ENCODE peak calls at places on chromosomes 6 and 20, in seven cellular contexts. V, B, K, C, Y, O and Z are unnamed samples.
A peak's percentile ranks its signal among the peaks of the same experiment; 100 is the strongest.

GRCh38 chr6:9467746-9468145 is 947.1 kb downstream of the TFAP2A start:
- DNase-seq in V (no peak), B (no peak), K (no peak), C (no peak), Y (no peak), O (no peak), Z (peak; percentile 20)

GRCh38 chr20:47150403-47151152 is 205.9 kb downstream of the ZMYND8 start:
- DNase-seq in V (no peak), B (no peak), K (no peak), C (no peak), Y (peak; percentile 73), O (peak; percentile 16), Z (peak; percentile 63)

GRCh38 chr20:41524980-41525613 is 93.1 kb downstream of the CHD6 start:
- DNase-seq in V (no peak), B (peak; percentile 32), K (no peak), C (no peak), Y (no peak), O (no peak), Z (peak; percentile 80)

GRCh38 chr6:166704171-166704570 is 77.1 kb upstream of the RPS6KA2 start:
- DNase-seq in V (no peak), B (no peak), K (no peak), C (no peak), Y (no peak), O (no peak), Z (no peak)

GRCh38 chr20:37999526-38000263 is 33.6 kb downstream of the TTI1 start:
- DNase-seq in V (no peak), B (no peak), K (no peak), C (no peak), Y (no peak), O (no peak), Z (no peak)

GRCh38 chr20:50540620-50541605 is 30.7 kb downstream of the PTPN1 start:
- DNase-seq in V (no peak), B (no peak), K (no peak), C (no peak), Y (no peak), O (no peak), Z (peak; percentile 76)

GRCh38 chr6:4351857-4352669 is 216.7 kb upstream of the ECI2 start:
- DNase-seq in V (no peak), B (no peak), K (no peak), C (no peak), Y (no peak), O (no peak), Z (peak; percentile 85)

GRCh38 chr20:17614176-17614811 is 44.4 kb downstream of the DSTN start:
- DNase-seq in V (no peak), B (no peak), K (no peak), C (no peak), Y (no peak), O (peak; percentile 20), Z (no peak)

GRCh38 chr20:11271920-11272594 is 598.3 kb upstream of the JAG1 start:
- DNase-seq in V (no peak), B (no peak), K (no peak), C (no peak), Y (no peak), O (no peak), Z (no peak)

GRCh38 chr6:48141975-48142374 is 31.0 kb upstream of the PTCHD4 start:
- DNase-seq in V (no peak), B (no peak), K (no peak), C (no peak), Y (no peak), O (no peak), Z (peak; percentile 73)

GRCh38 chr6:112443118-112443641 is 96.0 kb downstream of the RFPL4B start:
- DNase-seq in V (no peak), B (no peak), K (no peak), C (no peak), Y (no peak), O (no peak), Z (no peak)

GRCh38 chr6:85041376-85041775 is 277.0 kb upstream of the TBX18 start:
- DNase-seq in V (no peak), B (no peak), K (no peak), C (no peak), Y (no peak), O (no peak), Z (peak; percentile 12)

GRCh38 chr6:39812853-39813533 is 20.8 kb downstream of the DAAM2 start:
- DNase-seq in V (no peak), B (no peak), K (no peak), C (no peak), Y (no peak), O (no peak), Z (no peak)

GRCh38 chr6:137097057-137097456 is 52.3 kb upstream of the IL20RA start:
- DNase-seq in V (no peak), B (no peak), K (no peak), C (no peak), Y (no peak), O (no peak), Z (peak; percentile 37)

GRCh38 chr6:15430947-15431405 is 185.1 kb downstream of the JARID2 start:
- DNase-seq in V (no peak), B (no peak), K (no peak), C (no peak), Y (no peak), O (no peak), Z (no peak)

GRCh38 chr20:37308098-37309050 is 18.9 kb downstream of the MANBAL start:
- DNase-seq in V (no peak), B (no peak), K (no peak), C (no peak), Y (no peak), O (no peak), Z (peak; percentile 92)

GRCh38 chr6:135334169-135334568 is 153.1 kb downstream of the MYB start:
- DNase-seq in V (no peak), B (no peak), K (no peak), C (no peak), Y (no peak), O (no peak), Z (peak; percentile 53)

GRCh38 chr20:58481541-58482021 is 33.6 kb downstream of the APCDD1L start:
- DNase-seq in V (peak; percentile 47), B (no peak), K (peak; percentile 48), C (peak; percentile 50), Y (peak; percentile 75), O (no peak), Z (peak; percentile 23)

GRCh38 chr20:37636212-37636975 is 57.4 kb upstream of the CTNNBL1 start:
- DNase-seq in V (no peak), B (no peak), K (no peak), C (no peak), Y (no peak), O (no peak), Z (no peak)

GRCh38 chr6:71287038-71287437 is 1.6 kb upstream of the OGFRL1 start:
- DNase-seq in V (no peak), B (no peak), K (no peak), C (no peak), Y (no peak), O (no peak), Z (no peak)

GRCh38 chr6:170188571-170189001 is 102.3 kb downstream of the DLL1 start:
- DNase-seq in V (no peak), B (no peak), K (no peak), C (no peak), Y (no peak), O (no peak), Z (no peak)

GRCh38 chr6:152054441-152054840 is 247.0 kb downstream of the ESR1 start:
- DNase-seq in V (no peak), B (no peak), K (no peak), C (no peak), Y (no peak), O (no peak), Z (peak; percentile 49)

GRCh38 chr6:75041381-75041780 is 164.5 kb downstream of the COL12A1 start:
- DNase-seq in V (no peak), B (no peak), K (no peak), C (no peak), Y (no peak), O (no peak), Z (no peak)

GRCh38 chr6:63745784-63746183 is 110.2 kb downstream of the PHF3 start:
- DNase-seq in V (no peak), B (no peak), K (no peak), C (no peak), Y (no peak), O (no peak), Z (no peak)

GRCh38 chr20:64211874-64212658 is 43.5 kb upstream of the PCMTD2 start:
- DNase-seq in V (no peak), B (no peak), K (no peak), C (no peak), Y (no peak), O (no peak), Z (no peak)

GRCh38 chr6:154731296-154732218 is 1.7 kb upstream of the SCAF8 start:
- DNase-seq in V (no peak), B (no peak), K (no peak), C (no peak), Y (no peak), O (no peak), Z (no peak)

GRCh38 chr6:35562060-35562459 is 49.4 kb upstream of the TULP1 start:
- DNase-seq in V (no peak), B (peak; percentile 39), K (no peak), C (no peak), Y (no peak), O (no peak), Z (peak; percentile 32)

GRCh38 chr20:56924976-56925695 is 296.0 kb downstream of the TFAP2C start:
- DNase-seq in V (no peak), B (no peak), K (no peak), C (no peak), Y (peak; percentile 86), O (no peak), Z (no peak)